ENCODE peak calls at places on chromosomes 1 and 21, in eight cellular contexts. One of them, this sample, is unnamed.

GRCh38 chr1:221335161-221336101 is 406.5 kb downstream of the DUSP10 start:
- DNase-seq in H54: peak
- DNase-seq in GM04504: peak
- DNase-seq in NCI-H1105 treated with DMSO at 0.1 percent for 48 hours: no peak
- DNase-seq in substantia nigra: no peak
- DNase-seq in aorta: peak
- DNase-seq in omental fat pad: peak
- DNase-seq in Jurkat, Clone E6-1: peak
- DNase-seq in this sample: no peak

GRCh38 chr21:15298306-15298705 is 233.5 kb upstream of the NRIP1 start:
- DNase-seq in Jurkat, Clone E6-1: no peak
- DNase-seq in aorta: no peak
- DNase-seq in H54: no peak
- DNase-seq in substantia nigra: no peak
- DNase-seq in NCI-H1105 treated with DMSO at 0.1 percent for 48 hours: no peak
- DNase-seq in GM04504: no peak
- DNase-seq in omental fat pad: no peak
- DNase-seq in this sample: no peak

GRCh38 chr1:235423214-235423652 is 56.0 kb downstream of the TBCE start:
- DNase-seq in aorta: no peak
- DNase-seq in NCI-H1105 treated with DMSO at 0.1 percent for 48 hours: no peak
- DNase-seq in H54: no peak
- DNase-seq in Jurkat, Clone E6-1: peak
- DNase-seq in substantia nigra: no peak
- DNase-seq in omental fat pad: no peak
- DNase-seq in GM04504: no peak
- DNase-seq in this sample: no peak

GRCh38 chr1:153246825-153247224 is 12.7 kb upstream of the LORICRIN start:
- DNase-seq in NCI-H1105 treated with DMSO at 0.1 percent for 48 hours: no peak
- DNase-seq in Jurkat, Clone E6-1: no peak
- DNase-seq in substantia nigra: no peak
- DNase-seq in GM04504: no peak
- DNase-seq in omental fat pad: no peak
- DNase-seq in H54: no peak
- DNase-seq in aorta: no peak
- DNase-seq in this sample: no peak

GRCh38 chr1:114320586-114320985 is 166.9 kb upstream of the SYT6 start:
- DNase-seq in aorta: no peak
- DNase-seq in NCI-H1105 treated with DMSO at 0.1 percent for 48 hours: no peak
- DNase-seq in substantia nigra: no peak
- DNase-seq in GM04504: peak
- DNase-seq in Jurkat, Clone E6-1: no peak
- DNase-seq in H54: no peak
- DNase-seq in omental fat pad: no peak
- DNase-seq in this sample: no peak

GRCh38 chr1:165633624-165634023 is 2.6 kb downstream of the MGST3 start:
- DNase-seq in Jurkat, Clone E6-1: no peak
- DNase-seq in NCI-H1105 treated with DMSO at 0.1 percent for 48 hours: no peak
- DNase-seq in omental fat pad: no peak
- DNase-seq in GM04504: no peak
- DNase-seq in H54: no peak
- DNase-seq in aorta: no peak
- DNase-seq in substantia nigra: no peak
- DNase-seq in this sample: no peak

GRCh38 chr1:34867421-34867820 is 7.9 kb upstream of the SMIM12 start:
- DNase-seq in NCI-H1105 treated with DMSO at 0.1 percent for 48 hours: no peak
- DNase-seq in omental fat pad: no peak
- DNase-seq in GM04504: no peak
- DNase-seq in H54: no peak
- DNase-seq in Jurkat, Clone E6-1: no peak
- DNase-seq in substantia nigra: no peak
- DNase-seq in aorta: peak
- DNase-seq in this sample: no peak

GRCh38 chr1:192763243-192763642 is 45.6 kb upstream of the RGS2 start:
- DNase-seq in Jurkat, Clone E6-1: no peak
- DNase-seq in substantia nigra: no peak
- DNase-seq in GM04504: no peak
- DNase-seq in H54: no peak
- DNase-seq in aorta: no peak
- DNase-seq in NCI-H1105 treated with DMSO at 0.1 percent for 48 hours: no peak
- DNase-seq in omental fat pad: no peak
- DNase-seq in this sample: no peak

GRCh38 chr21:28025111-28025510 is 967.6 kb downstream of the LTN1 start:
- DNase-seq in GM04504: no peak
- DNase-seq in NCI-H1105 treated with DMSO at 0.1 percent for 48 hours: no peak
- DNase-seq in aorta: no peak
- DNase-seq in Jurkat, Clone E6-1: no peak
- DNase-seq in substantia nigra: no peak
- DNase-seq in omental fat pad: no peak
- DNase-seq in H54: no peak
- DNase-seq in this sample: no peak

GRCh38 chr21:45080639-45081414 is 6.4 kb downstream of the ADARB1 start:
- DNase-seq in GM04504: no peak
- DNase-seq in Jurkat, Clone E6-1: peak
- DNase-seq in substantia nigra: no peak
- DNase-seq in NCI-H1105 treated with DMSO at 0.1 percent for 48 hours: no peak
- DNase-seq in H54: peak
- DNase-seq in omental fat pad: no peak
- DNase-seq in aorta: peak
- DNase-seq in this sample: no peak

GRCh38 chr1:184533915-184534314 is 147.1 kb downstream of the C1orf21 start:
- DNase-seq in aorta: no peak
- DNase-seq in omental fat pad: no peak
- DNase-seq in H54: no peak
- DNase-seq in NCI-H1105 treated with DMSO at 0.1 percent for 48 hours: no peak
- DNase-seq in GM04504: no peak
- DNase-seq in Jurkat, Clone E6-1: no peak
- DNase-seq in substantia nigra: no peak
- DNase-seq in this sample: no peak

GRCh38 chr1:47846981-47847380 is 150.2 kb downstream of the TRABD2B start:
- DNase-seq in H54: no peak
- DNase-seq in NCI-H1105 treated with DMSO at 0.1 percent for 48 hours: no peak
- DNase-seq in Jurkat, Clone E6-1: no peak
- DNase-seq in omental fat pad: no peak
- DNase-seq in substantia nigra: no peak
- DNase-seq in aorta: no peak
- DNase-seq in GM04504: no peak
- DNase-seq in this sample: no peak

GRCh38 chr1:192439373-192440025 is 122.7 kb downstream of the RGS21 start:
- DNase-seq in omental fat pad: no peak
- DNase-seq in GM04504: no peak
- DNase-seq in H54: peak
- DNase-seq in aorta: no peak
- DNase-seq in NCI-H1105 treated with DMSO at 0.1 percent for 48 hours: no peak
- DNase-seq in Jurkat, Clone E6-1: no peak
- DNase-seq in substantia nigra: no peak
- DNase-seq in this sample: no peak

GRCh38 chr21:14981246-14981645 is 83.6 kb downstream of the NRIP1 start:
- DNase-seq in Jurkat, Clone E6-1: no peak
- DNase-seq in substantia nigra: no peak
- DNase-seq in aorta: no peak
- DNase-seq in H54: no peak
- DNase-seq in GM04504: no peak
- DNase-seq in NCI-H1105 treated with DMSO at 0.1 percent for 48 hours: no peak
- DNase-seq in omental fat pad: no peak
- DNase-seq in this sample: no peak

GRCh38 chr1:71039666-71040262 is 7.9 kb downstream of the PTGER3 start:
- DNase-seq in GM04504: no peak
- DNase-seq in substantia nigra: no peak
- DNase-seq in Jurkat, Clone E6-1: no peak
- DNase-seq in NCI-H1105 treated with DMSO at 0.1 percent for 48 hours: no peak
- DNase-seq in aorta: no peak
- DNase-seq in omental fat pad: no peak
- DNase-seq in H54: no peak
- DNase-seq in this sample: no peak

This sample was measured in WERI-Rb-1.